ENCODE peak calls at places on chromosomes 12 and 14, in four cellular contexts. G is ureter, Z is AG09319, O is mucosa of descending colon. Q is an unnamed sample.

GRCh38 chr12:10027311-10028099 is 3.0 kb upstream of the CLEC9A start:
- DNase-seq in G (no peak), Z (no peak), O (no peak), Q (no peak)

GRCh38 chr12:59651230-59651920 is 55.5 kb downstream of the SLC16A7 start:
- DNase-seq in G (no peak), Z (no peak), O (no peak), Q (no peak)

GRCh38 chr12:95582230-95583058 is 31.2 kb upstream of the USP44 start:
- DNase-seq in G (no peak), Z (no peak), O (no peak), Q (peak; percentile 25)

GRCh38 chr14:24362241-24362960 is 5.6 kb upstream of the NFATC4 start:
- DNase-seq in G (no peak), Z (no peak), O (no peak), Q (no peak)

GRCh38 chr12:118330421-118331018 is 42.2 kb downstream of the TAOK3 start:
- DNase-seq in G (no peak), Z (no peak), O (no peak), Q (no peak)

GRCh38 chr14:31568151-31568550 is 6.9 kb downstream of the NUBPL start:
- DNase-seq in G (no peak), Z (no peak), O (no peak), Q (no peak)

GRCh38 chr14:53113992-53114391 is 39.1 kb downstream of the DDHD1 start:
- DNase-seq in G (no peak), Z (no peak), O (no peak), Q (no peak)

GRCh38 chr12:68815232-68815927 is 7.4 kb downstream of the MDM2 start:
- DNase-seq in G (no peak), Z (no peak), O (no peak), Q (no peak)

GRCh38 chr12:63864456-63864709 is 19.9 kb downstream of the SRGAP1 start:
- DNase-seq in G (no peak), Z (no peak), O (no peak), Q (no peak)

GRCh38 chr12:58225067-58225877 is 283.9 kb downstream of the ATP23 start:
- DNase-seq in G (no peak), Z (no peak), O (no peak), Q (no peak)

GRCh38 chr12:8662592-8662991 is at the start of gene MFAP5:
- DNase-seq in G (no peak), Z (peak; percentile 37), O (no peak), Q (no peak)

GRCh38 chr12:81757731-81758325 is 1.3 kb downstream of the PPFIA2 start:
- DNase-seq in G (no peak), Z (no peak), O (no peak), Q (no peak)